ENCODE peak calls at places on chromosomes 5 and 9, in five cellular contexts. C is mesenchymal stem cell, Z is H9, D is H1, Y is trophoblast cell. U is an unnamed sample.
A peak's percentile ranks its signal among the peaks of the same experiment; 100 is the strongest.

GRCh38 chr5:57650360-57651069 is 167.9 kb upstream of the ACTBL2 start:
- DNase-seq in C (peak; percentile 49), D (peak; percentile 33), Y (peak; percentile 86), Z (peak; percentile 82), U (no peak)

GRCh38 chr5:138905541-138905940 is 30.4 kb upstream of the LRRTM2 start:
- DNase-seq in C (peak; percentile 80), Z (no peak), Y (peak; percentile 82), D (no peak), U (no peak)

GRCh38 chr9:14346301-14346721 is 32.4 kb upstream of the NFIB start:
- DNase-seq in C (peak; percentile 10), Y (no peak), D (no peak), Z (peak; percentile 75), U (no peak)

GRCh38 chr9:132994410-132995120 is 16.1 kb downstream of the GFI1B start:
- DNase-seq in Z (no peak), D (no peak), C (peak; percentile 43), Y (no peak), U (no peak)

GRCh38 chr9:121601234-121601633 is 50.2 kb upstream of the DAB2IP start:
- DNase-seq in Z (no peak), C (peak; percentile 74), D (no peak), Y (peak; percentile 79), U (no peak)

GRCh38 chr9:107367727-107368502 is 84.8 kb downstream of the RAD23B start:
- DNase-seq in C (no peak), Y (peak; percentile 42), Z (no peak), D (no peak), U (no peak)

GRCh38 chr9:114745879-114746550 is 59.8 kb downstream of the TNFSF15 start:
- DNase-seq in D (no peak), Y (no peak), C (no peak), Z (no peak), U (no peak)

GRCh38 chr5:132883261-132883834 is 9.9 kb downstream of the LEAP2 start:
- DNase-seq in Z (peak; percentile 40), C (peak; percentile 82), D (no peak), Y (peak; percentile 65), U (peak; percentile 20)

GRCh38 chr9:129868571-129869486 is 33.6 kb downstream of the USP20 start:
- DNase-seq in Y (peak; percentile 16), Z (peak; percentile 33), C (no peak), D (no peak), U (no peak)

GRCh38 chr9:91195372-91196012 is 166.2 kb downstream of the AUH start:
- DNase-seq in C (no peak), Y (no peak), Z (no peak), D (no peak), U (no peak)

GRCh38 chr9:23731373-23731772 is 94.7 kb downstream of the ELAVL2 start:
- DNase-seq in D (no peak), Y (no peak), C (no peak), Z (no peak), U (no peak)

GRCh38 chr9:761155-761792 is 80.2 kb upstream of the DMRT1 start:
- DNase-seq in Z (no peak), Y (peak; percentile 79), C (peak; percentile 24), D (no peak), U (no peak)

GRCh38 chr9:38620483-38621433 is at the start of gene ANKRD18A:
- DNase-seq in C (peak; percentile 63), D (peak; percentile 88), Z (peak; percentile 96), Y (peak; percentile 98), U (peak; percentile 85)

GRCh38 chr9:109499631-109500120 is 1.6 kb upstream of the PTPN3 start:
- DNase-seq in D (no peak), C (peak; percentile 43), Y (peak; percentile 86), Z (peak; percentile 64), U (peak; percentile 30)

GRCh38 chr5:165209101-165209727 is 1703.8 kb downstream of the MAT2B start:
- DNase-seq in C (peak; percentile 44), Z (no peak), Y (peak; percentile 58), D (no peak), U (peak; percentile 36)

GRCh38 chr9:18861599-18862546 is 171.1 kb downstream of the SAXO1 start:
- DNase-seq in C (no peak), Z (peak; percentile 49), D (no peak), Y (no peak), U (peak; percentile 4)

GRCh38 chr5:159303286-159303685 is 27.0 kb downstream of the IL12B start:
- DNase-seq in Z (no peak), D (no peak), Y (no peak), C (no peak), U (no peak)

GRCh38 chr5:112784726-112785125 is 47.0 kb downstream of the APC start:
- DNase-seq in D (no peak), Z (no peak), C (peak; percentile 63), Y (peak; percentile 77), U (no peak)

GRCh38 chr9:134146774-134147493 is 11.1 kb downstream of the WDR5 start:
- DNase-seq in Z (no peak), Y (no peak), C (no peak), D (no peak), U (no peak)

GRCh38 chr9:112162644-112163413 is 12.3 kb downstream of the SUSD1 start:
- DNase-seq in Z (no peak), D (no peak), C (no peak), Y (no peak), U (no peak)

GRCh38 chr5:136094913-136095641 is 37.6 kb upstream of the SMAD5 start:
- DNase-seq in Z (peak; percentile 9), Y (no peak), C (no peak), D (no peak), U (no peak)

GRCh38 chr9:6632516-6633328 is 12.8 kb downstream of the GLDC start:
- DNase-seq in Z (peak; percentile 64), D (no peak), C (no peak), Y (no peak), U (no peak)

GRCh38 chr5:179879690-179880010 is 21.0 kb upstream of the MRNIP start:
- DNase-seq in Y (no peak), C (no peak), D (no peak), Z (no peak), U (no peak)

GRCh38 chr9:27162045-27162444 is 53.0 kb downstream of the TEK start:
- DNase-seq in D (no peak), Y (no peak), Z (no peak), C (peak; percentile 67), U (no peak)

GRCh38 chr5:88396126-88396525 is 127.5 kb upstream of the TMEM161B start:
- DNase-seq in C (no peak), Z (no peak), D (no peak), Y (no peak), U (no peak)
- H2BK12ac ChIP-seq in C (no peak overlapping the region), Z (no peak overlapping the region), D (peak overlapping the region; percentile 56), Y (no peak overlapping the region), U (no peak overlapping the region)

DNA sequence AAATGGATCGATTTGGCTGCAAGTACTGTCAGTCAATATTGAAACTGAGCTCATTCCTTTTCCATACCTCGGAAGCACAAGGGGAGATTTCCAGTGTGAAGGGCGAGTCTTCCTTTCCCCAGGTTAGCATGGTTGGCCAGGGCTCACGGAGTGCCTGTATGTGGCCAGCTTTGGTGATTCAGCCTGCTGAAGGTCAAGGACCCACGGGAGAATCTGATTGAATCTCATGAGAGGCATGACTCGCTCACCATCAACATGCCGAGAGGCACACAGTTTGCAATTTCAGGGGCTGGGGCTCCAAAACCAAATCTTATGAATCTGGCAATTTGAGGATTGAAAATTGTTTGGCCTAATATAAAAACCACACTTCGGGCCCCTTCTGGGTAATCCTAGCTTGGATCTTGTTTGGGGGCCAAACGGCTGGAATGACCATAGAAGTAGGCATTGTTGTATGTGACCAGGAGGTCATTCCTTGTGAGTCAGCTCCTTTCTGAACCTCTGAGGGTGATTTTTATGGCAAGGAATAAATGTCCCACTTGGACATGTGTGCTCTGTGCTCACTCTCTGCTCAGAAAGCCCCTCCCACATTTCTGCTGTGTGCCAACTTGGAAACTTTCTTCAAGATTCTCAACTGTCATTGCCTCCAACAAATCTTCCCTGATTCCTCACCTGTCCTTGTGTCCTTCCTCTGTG is 69.8 kb downstream of the DOCK2 start:
- DNase-seq in D (no peak), Y (no peak), C (peak; percentile 78), Z (no peak), U (no peak)
- H4K91ac ChIP-seq in D (no peak overlapping the region), Y (no peak overlapping the region), C (peak overlapping the region; percentile 43), Z (no peak overlapping the region), U (no peak overlapping the region)

GRCh38 chr9:98438701-98439100 is 183.3 kb upstream of the TBC1D2 start:
- DNase-seq in D (no peak), Y (no peak), C (no peak), Z (no peak), U (no peak)
- H2AFZ ChIP-seq in D (no peak overlapping the region), Y (no peak overlapping the region), C (no peak overlapping the region), Z (no peak overlapping the region), U (no peak overlapping the region)

GRCh38 chr5:44388504-44389409 is 463 bp downstream of the FGF10 start:
- DNase-seq in Z (peak; percentile 36), C (peak; percentile 23), Y (no peak), D (no peak), U (no peak)
- H2BK12ac ChIP-seq in Z (no peak overlapping the region), C (no peak overlapping the region), Y (no peak overlapping the region), D (no peak overlapping the region), U (peak overlapping the region; percentile 35)

GRCh38 chr5:151697452-151697851 is 10.7 kb upstream of the SPARC start:
- DNase-seq in Y (no peak), D (no peak), Z (peak; percentile 39), C (peak; percentile 34), U (no peak)
- H4K91ac ChIP-seq in Y (peak overlapping the region; percentile 94), D (no peak overlapping the region), Z (no peak overlapping the region), C (peak overlapping the region; percentile 70), U (no peak overlapping the region)

GRCh38 chr9:131011274-131012022 is 2.5 kb downstream of the LAMC3 start:
- DNase-seq in Y (no peak), C (no peak), D (no peak), Z (peak; percentile 76), U (no peak)

GRCh38 chr9:131010482-131011273 is 1.7 kb downstream of the LAMC3 start:
- DNase-seq in C (no peak), D (no peak), Z (no peak), Y (no peak), U (no peak)

GRCh38 chr9:131008563-131008908 is 438 bp upstream of the LAMC3 start:
- DNase-seq in Z (no peak), D (no peak), Y (peak; percentile 3), C (no peak), U (no peak)

GRCh38 chr9:131008086-131008485 is 888 bp upstream of the LAMC3 start:
- DNase-seq in Y (no peak), C (no peak), Z (no peak), D (no peak), U (no peak)

GRCh38 chr9:131008909-131009618 is at the start of gene LAMC3:
- DNase-seq in Z (peak; percentile 69), Y (peak; percentile 40), C (no peak), D (no peak), U (no peak)
- H2AFZ ChIP-seq in Z (no peak within 1 kb of the TSS), Y (peak within 1 kb of the TSS; percentile 45), C (no peak within 1 kb of the TSS), D (peak within 1 kb of the TSS; percentile 92), U (peak within 1 kb of the TSS; percentile 64)